ENCODE peak calls at places on chromosomes 6 and 20, in four cellular contexts. One of them, this sample, is unnamed.

GRCh38 chr6:107624541-107624940 is 134.6 kb downstream of the SOBP start:
- DNase-seq in psoas muscle: no peak
- DNase-seq in pancreas: no peak
- DNase-seq in RWPE1: peak; percentile 11
- DNase-seq in this sample: no peak

GRCh38 chr6:53044572-53044971 is 20.6 kb upstream of the FBXO9 start:
- DNase-seq in psoas muscle: no peak
- DNase-seq in pancreas: no peak
- DNase-seq in RWPE1: no peak
- DNase-seq in this sample: no peak

GRCh38 chr6:99110004-99110403 is 162.3 kb upstream of the FBXL4 start:
- DNase-seq in psoas muscle: no peak
- DNase-seq in pancreas: no peak
- DNase-seq in RWPE1: no peak
- DNase-seq in this sample: no peak

GRCh38 chr6:111861321-111861938 is 11.8 kb downstream of the FYN start:
- DNase-seq in psoas muscle: no peak
- DNase-seq in pancreas: no peak
- DNase-seq in RWPE1: no peak
- DNase-seq in this sample: no peak

GRCh38 chr20:13800728-13801134 is 15.9 kb downstream of the NDUFAF5 start:
- DNase-seq in psoas muscle: peak; percentile 93
- DNase-seq in pancreas: peak; percentile 91
- DNase-seq in RWPE1: peak; percentile 92
- DNase-seq in this sample: no peak

GRCh38 chr6:124080483-124080882 is 276.8 kb downstream of the NKAIN2 start:
- DNase-seq in psoas muscle: no peak
- DNase-seq in pancreas: no peak
- DNase-seq in RWPE1: no peak
- DNase-seq in this sample: no peak

GRCh38 chr6:154888896-154889295 is 106.2 kb upstream of the TIAM2 start:
- DNase-seq in psoas muscle: no peak
- DNase-seq in pancreas: no peak
- DNase-seq in RWPE1: no peak
- DNase-seq in this sample: no peak

GRCh38 chr20:17468073-17468840 is 62.9 kb downstream of the BFSP1 start:
- DNase-seq in psoas muscle: no peak
- DNase-seq in pancreas: no peak
- DNase-seq in RWPE1: no peak
- DNase-seq in this sample: no peak

GRCh38 chr6:45420083-45420908 is 42.6 kb upstream of the SUPT3H start:
- DNase-seq in psoas muscle: no peak
- DNase-seq in pancreas: no peak
- DNase-seq in RWPE1: no peak
- DNase-seq in this sample: peak; percentile 65

GRCh38 chr6:93684339-93684738 is 265.0 kb upstream of the EPHA7 start:
- DNase-seq in psoas muscle: no peak
- DNase-seq in pancreas: no peak
- DNase-seq in RWPE1: no peak
- DNase-seq in this sample: no peak

GRCh38 chr6:77136086-77136485 is 327.2 kb downstream of the HTR1B start:
- DNase-seq in psoas muscle: no peak
- DNase-seq in pancreas: no peak
- DNase-seq in RWPE1: peak; percentile 55
- DNase-seq in this sample: no peak

GRCh38 chr6:112879920-112880413 is 532.8 kb downstream of the RFPL4B start:
- DNase-seq in psoas muscle: no peak
- DNase-seq in pancreas: peak; percentile 29
- DNase-seq in RWPE1: no peak
- DNase-seq in this sample: peak; percentile 34

GRCh38 chr6:152863618-152864326 is 113.2 kb downstream of the VIP start:
- DNase-seq in psoas muscle: peak; percentile 22
- DNase-seq in pancreas: peak; percentile 18
- DNase-seq in RWPE1: peak; percentile 22
- DNase-seq in this sample: peak; percentile 34

GRCh38 chr6:142605922-142606321 is 304.1 kb downstream of the ADGRG6 start:
- DNase-seq in psoas muscle: no peak
- DNase-seq in pancreas: no peak
- DNase-seq in RWPE1: peak; percentile 17
- DNase-seq in this sample: no peak

GRCh38 chr20:48759631-48760245 is 68.1 kb downstream of the PREX1 start:
- DNase-seq in psoas muscle: no peak
- DNase-seq in pancreas: no peak
- DNase-seq in RWPE1: no peak
- DNase-seq in this sample: no peak

GRCh38 chr6:88374556-88374955 is 208.4 kb upstream of the CNR1 start:
- DNase-seq in psoas muscle: no peak
- DNase-seq in pancreas: no peak
- DNase-seq in RWPE1: no peak
- DNase-seq in this sample: no peak

GRCh38 chr6:84082693-84083265 is 49.2 kb downstream of the MRAP2 start:
- DNase-seq in psoas muscle: no peak
- DNase-seq in pancreas: no peak
- DNase-seq in RWPE1: no peak
- DNase-seq in this sample: no peak
- H3K27ac ChIP-seq in psoas muscle: no peak overlapping the region
- H3K27ac ChIP-seq in pancreas: no peak overlapping the region
- H3K27ac ChIP-seq in RWPE1: no peak overlapping the region
- H3K27ac ChIP-seq in this sample: no peak overlapping the region

GRCh38 chr6:143934867-143935266 is 70.6 kb downstream of the ZC2HC1B start:
- DNase-seq in psoas muscle: no peak
- DNase-seq in pancreas: no peak
- DNase-seq in RWPE1: no peak
- DNase-seq in this sample: no peak
- TF ChIP-seq CTCF in psoas muscle: no peak
- TF ChIP-seq CTCF in pancreas: no peak
- TF ChIP-seq CTCF in RWPE1: no peak
- TF ChIP-seq CTCF in this sample: no peak

DNA sequence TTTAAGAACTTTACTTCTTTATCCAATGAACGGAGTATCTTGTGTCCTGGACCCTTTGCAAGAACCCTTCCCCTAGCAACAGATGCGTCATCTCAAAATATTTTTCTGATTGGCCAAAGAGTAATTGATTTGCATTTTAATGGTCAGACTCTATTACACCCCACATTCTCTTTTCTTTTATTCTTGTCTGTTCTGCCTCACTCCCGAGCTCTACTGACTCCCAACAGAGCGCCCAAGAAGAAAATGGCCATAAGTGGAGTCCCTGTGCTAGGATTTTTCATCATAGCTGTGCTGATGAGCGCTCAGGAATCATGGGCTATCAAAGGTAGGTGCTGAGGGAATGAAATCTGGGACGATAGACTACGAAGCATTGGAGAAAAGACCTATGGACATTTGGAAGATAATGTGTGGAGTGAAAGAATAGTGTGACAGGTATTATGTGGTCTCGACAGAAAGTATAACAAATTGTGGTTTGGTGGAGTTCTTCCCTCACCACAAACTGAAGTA is at the start of gene HLA-DRA:
- DNase-seq in psoas muscle: no peak
- DNase-seq in pancreas: no peak
- DNase-seq in RWPE1: peak; percentile 74
- DNase-seq in this sample: no peak
- H3K27ac ChIP-seq in psoas muscle: peak within 1 kb of the TSS; percentile 50
- H3K27ac ChIP-seq in pancreas: peak within 1 kb of the TSS; percentile 62
- H3K27ac ChIP-seq in RWPE1: no peak within 1 kb of the TSS
- H3K27ac ChIP-seq in this sample: peak within 1 kb of the TSS; percentile 67

GRCh38 chr20:24164360-24164759 is 175.8 kb upstream of the GGTLC1 start:
- DNase-seq in psoas muscle: no peak
- DNase-seq in pancreas: no peak
- DNase-seq in RWPE1: no peak
- DNase-seq in this sample: no peak
- TF ChIP-seq CTCF in psoas muscle: no peak
- TF ChIP-seq CTCF in pancreas: no peak
- TF ChIP-seq CTCF in RWPE1: no peak
- TF ChIP-seq CTCF in this sample: no peak

DNA sequence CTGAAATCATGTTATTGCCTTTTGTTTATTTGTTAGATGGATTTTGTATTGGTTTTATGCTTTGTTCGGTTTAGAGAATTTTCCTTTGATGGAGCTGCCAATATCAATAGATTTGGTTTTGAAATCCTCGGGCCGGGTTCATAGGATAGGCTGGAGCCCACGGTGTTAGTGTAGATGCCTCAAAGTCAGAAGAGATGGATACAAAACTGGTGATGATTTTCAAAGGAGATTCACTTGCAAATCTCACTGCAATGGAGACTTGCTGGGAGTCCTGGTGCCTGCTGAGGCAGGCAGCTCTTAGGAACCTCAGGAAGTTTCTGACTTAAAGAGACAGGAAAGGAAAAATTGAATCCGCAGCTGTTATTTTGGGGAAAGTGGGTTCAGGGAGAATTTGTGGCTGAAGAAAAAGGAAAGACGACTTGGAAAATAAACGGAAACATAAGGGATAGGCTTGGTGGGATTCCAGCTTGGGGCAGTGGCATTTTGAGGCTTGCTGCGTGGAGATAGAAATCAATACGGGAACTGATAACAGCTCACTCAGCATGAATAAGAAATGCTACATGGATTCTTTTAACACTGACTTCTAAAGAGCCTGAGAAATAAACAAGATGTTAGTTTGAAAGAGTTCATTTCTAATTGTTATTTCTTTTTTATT is 241.6 kb downstream of the PHACTR1 start:
- DNase-seq in psoas muscle: no peak
- DNase-seq in pancreas: no peak
- DNase-seq in RWPE1: no peak
- DNase-seq in this sample: no peak
- H3K27ac ChIP-seq in psoas muscle: peak overlapping the region; percentile 65
- H3K27ac ChIP-seq in pancreas: peak overlapping the region; percentile 79
- H3K27ac ChIP-seq in RWPE1: no peak overlapping the region
- H3K27ac ChIP-seq in this sample: peak overlapping the region; percentile 80

DNA sequence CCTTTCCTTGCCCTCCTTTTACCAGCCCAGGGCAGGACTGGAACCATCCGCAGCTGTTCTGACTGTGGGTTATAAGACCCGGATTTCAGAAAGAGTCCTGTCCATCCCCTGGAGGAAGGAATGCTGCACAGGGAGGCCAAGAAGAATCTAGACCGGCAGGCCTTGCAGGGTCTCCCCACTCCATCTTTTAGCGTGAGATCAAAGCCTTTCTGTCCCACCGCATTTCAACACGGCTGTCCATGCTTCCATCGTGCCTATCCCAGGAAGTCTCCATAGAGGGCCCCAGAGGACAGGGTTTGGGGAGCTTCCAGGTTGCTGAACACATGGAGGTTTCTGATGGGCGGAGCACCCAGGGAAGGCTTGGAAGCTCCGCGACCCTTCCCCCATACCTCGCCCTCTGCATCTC is 79.3 kb upstream of the AGPAT4 start:
- DNase-seq in psoas muscle: no peak
- DNase-seq in pancreas: no peak
- DNase-seq in RWPE1: no peak
- DNase-seq in this sample: no peak
- TF ChIP-seq CTCF in psoas muscle: no peak
- TF ChIP-seq CTCF in pancreas: no peak
- TF ChIP-seq CTCF in RWPE1: no peak
- TF ChIP-seq CTCF in this sample: no peak

GRCh38 chr6:21587182-21587924 is 6.2 kb upstream of the SOX4 start:
- DNase-seq in psoas muscle: peak; percentile 59
- DNase-seq in pancreas: peak; percentile 73
- DNase-seq in RWPE1: peak; percentile 31
- DNase-seq in this sample: peak; percentile 87

GRCh38 chr6:21588812-21589811 is 4.4 kb upstream of the SOX4 start:
- DNase-seq in psoas muscle: peak; percentile 85
- DNase-seq in pancreas: peak; percentile 83
- DNase-seq in RWPE1: peak; percentile 67
- DNase-seq in this sample: peak; percentile 97

GRCh38 chr6:21586300-21586699 is 7.3 kb upstream of the SOX4 start:
- DNase-seq in psoas muscle: no peak
- DNase-seq in pancreas: no peak
- DNase-seq in RWPE1: no peak
- DNase-seq in this sample: no peak

GRCh38 chr6:21587925-21588811 is 5.4 kb upstream of the SOX4 start:
- DNase-seq in psoas muscle: peak; percentile 51
- DNase-seq in pancreas: peak; percentile 63
- DNase-seq in RWPE1: peak; percentile 14
- DNase-seq in this sample: peak; percentile 89

DNA sequence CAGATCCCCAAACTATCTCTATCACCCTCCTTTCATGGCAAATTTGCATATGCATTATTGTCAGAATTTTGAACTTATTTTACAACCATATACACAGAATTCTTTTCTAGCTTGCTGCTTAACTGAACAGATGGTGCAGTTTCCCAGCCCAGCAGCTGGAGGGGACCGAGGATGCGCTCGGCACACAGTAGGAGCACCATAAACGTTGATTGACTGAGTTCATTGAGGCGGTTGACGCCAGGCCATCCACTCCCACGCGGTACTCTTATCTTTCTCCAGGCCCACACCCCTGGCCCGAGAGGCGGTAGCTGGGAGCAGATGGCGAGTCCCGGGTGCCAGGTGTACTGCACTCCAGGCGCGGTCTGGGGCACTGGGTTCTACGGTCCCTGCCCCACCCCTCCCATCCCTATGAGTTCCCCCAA is 6.8 kb upstream of the SOX4 start:
- DNase-seq in psoas muscle: no peak
- DNase-seq in pancreas: no peak
- DNase-seq in RWPE1: no peak
- DNase-seq in this sample: no peak
- H3K27ac ChIP-seq in psoas muscle: peak overlapping the region; percentile 84
- H3K27ac ChIP-seq in pancreas: peak overlapping the region; percentile 97
- H3K27ac ChIP-seq in RWPE1: peak overlapping the region; percentile 91
- H3K27ac ChIP-seq in this sample: peak overlapping the region; percentile 87

GRCh38 chr20:45725134-45725533 is 3.0 kb downstream of the SPINT4 start:
- DNase-seq in psoas muscle: no peak
- DNase-seq in pancreas: no peak
- DNase-seq in RWPE1: no peak
- DNase-seq in this sample: no peak

GRCh38 chr20:45727044-45727443 is 4.9 kb downstream of the SPINT4 start:
- DNase-seq in psoas muscle: no peak
- DNase-seq in pancreas: no peak
- DNase-seq in RWPE1: no peak
- DNase-seq in this sample: no peak

GRCh38 chr20:45722047-45722446 is at the start of gene SPINT4:
- DNase-seq in psoas muscle: no peak
- DNase-seq in pancreas: no peak
- DNase-seq in RWPE1: no peak
- DNase-seq in this sample: no peak
- TF ChIP-seq CTCF in psoas muscle: no peak
- TF ChIP-seq CTCF in pancreas: no peak
- TF ChIP-seq CTCF in RWPE1: no peak
- TF ChIP-seq CTCF in this sample: no peak

This sample was measured in left lung.